ENCODE peak calls at places on chromosomes 3 and 15, in four cellular contexts. B is choroid plexus epithelial cell, C is RPMI8226, O is NCI-H1092. Y is an unnamed sample.

GRCh38 chr3:127035672-127036071 is 52.8 kb downstream of the PLXNA1 start:
- DNase-seq in C (peak; percentile 36), B (peak; percentile 55), O (no peak), Y (no peak)

GRCh38 chr3:45642731-45643152 is 46.5 kb upstream of the SACM1L start:
- DNase-seq in C (no peak), B (peak; percentile 71), O (peak; percentile 5), Y (no peak)

GRCh38 chr3:186519021-186519658 is 25.0 kb downstream of the CRYGS start:
- DNase-seq in C (no peak), B (no peak), O (no peak), Y (no peak)

GRCh38 chr15:83108266-83109219 is 1.1 kb downstream of the TM6SF1 start:
- DNase-seq in O (no peak), B (peak; percentile 90), C (peak; percentile 54), Y (peak; percentile 88)

GRCh38 chr15:95259965-95260364 is 1028.6 kb downstream of the MCTP2 start:
- DNase-seq in O (no peak), C (no peak), B (no peak), Y (no peak)

GRCh38 chr3:61981005-61981404 is 392.3 kb downstream of the FEZF2 start:
- DNase-seq in O (no peak), B (no peak), C (no peak), Y (no peak)

GRCh38 chr3:70726096-70726745 is 413.8 kb upstream of the MDFIC2 start:
- DNase-seq in C (no peak), O (no peak), B (no peak), Y (no peak)

GRCh38 chr3:11548721-11549131 is 95.0 kb downstream of the VGLL4 start:
- DNase-seq in C (no peak), B (peak; percentile 94), O (peak; percentile 60), Y (no peak)

GRCh38 chr3:117439812-117440211 is 730.2 kb downstream of the TUSC7 start:
- DNase-seq in C (peak; percentile 22), O (peak; percentile 81), B (peak; percentile 52), Y (peak; percentile 3)

GRCh38 chr3:152155654-152156053 is 113.1 kb upstream of the MBNL1 start:
- DNase-seq in B (no peak), C (no peak), O (no peak), Y (no peak)

GRCh38 chr3:187230011-187230410 is 32.7 kb downstream of the RTP1 start:
- DNase-seq in O (no peak), B (no peak), C (no peak), Y (no peak)

GRCh38 chr3:188205992-188206416 is 52.0 kb downstream of the LPP start:
- DNase-seq in O (no peak), B (no peak), C (no peak), Y (peak; percentile 22)

GRCh38 chr3:55189359-55189801 is 261.5 kb upstream of the LRTM1 start:
- DNase-seq in B (peak; percentile 49), O (no peak), C (no peak), Y (no peak)

GRCh38 chr3:97579365-97579764 is 185.2 kb upstream of the ARL6 start:
- DNase-seq in B (no peak), C (no peak), O (peak; percentile 90), Y (peak; percentile 5)

GRCh38 chr15:57033715-57034439 is 115.4 kb downstream of the TCF12 start:
- DNase-seq in B (no peak), C (no peak), O (no peak), Y (no peak)

GRCh38 chr15:27669641-27670040 is 429.5 kb downstream of the OCA2 start:
- DNase-seq in B (no peak), C (no peak), O (no peak), Y (no peak)

GRCh38 chr3:49839193-49839809 is 17.1 kb downstream of the TRAIP start:
- DNase-seq in B (peak; percentile 89), O (peak; percentile 13), C (peak; percentile 81), Y (peak; percentile 73)

GRCh38 chr3:177144922-177145321 is 52.4 kb downstream of the TBL1XR1 start:
- DNase-seq in B (peak; percentile 18), C (peak; percentile 57), O (no peak), Y (peak; percentile 84)

GRCh38 chr3:9033867-9034266 is 70.6 kb upstream of the RAD18 start:
- DNase-seq in C (no peak), B (no peak), O (no peak), Y (no peak)

GRCh38 chr15:76161153-76162049 is 101.6 kb downstream of the TMEM266 start:
- DNase-seq in C (no peak), B (no peak), O (no peak), Y (no peak)

GRCh38 chr3:33117461-33117860 is 3.6 kb downstream of the CRTAP start:
- DNase-seq in C (no peak), O (no peak), B (no peak), Y (no peak)

GRCh38 chr3:126184465-126185000 is 4.1 kb upstream of the ALDH1L1 start:
- DNase-seq in O (no peak), C (no peak), B (no peak), Y (no peak)

GRCh38 chr15:72276326-72276700 is 4.0 kb upstream of the PARP6 start:
- DNase-seq in O (no peak), B (peak; percentile 5), C (no peak), Y (no peak)

GRCh38 chr3:139425745-139426400 is 36.4 kb upstream of the COPB2 start:
- DNase-seq in B (no peak), C (no peak), O (no peak), Y (no peak)

GRCh38 chr15:31974855-31975421 is 55.4 kb upstream of the CHRNA7 start:
- DNase-seq in C (peak; percentile 29), O (peak; percentile 51), B (peak; percentile 28), Y (peak; percentile 73)

GRCh38 chr15:61175024-61175423 is 54.1 kb downstream of the RORA start:
- DNase-seq in O (no peak), C (no peak), B (no peak), Y (no peak)

GRCh38 chr3:128276577-128277183 is 123.4 kb downstream of the EEFSEC start:
- DNase-seq in B (no peak), O (no peak), C (no peak), Y (no peak)

GRCh38 chr15:98599911-98600685 is 48.2 kb upstream of the IGF1R start:
- DNase-seq in B (peak; percentile 79), C (no peak), O (no peak), Y (peak; percentile 54)

GRCh38 chr3:183845608-183846288 is 20.4 kb upstream of the MAP6D1 start:
- DNase-seq in O (no peak), C (no peak), B (peak; percentile 16), Y (no peak)

GRCh38 chr3:113194747-113195400 is 16.5 kb upstream of the BOC start:
- DNase-seq in C (no peak), O (peak; percentile 60), B (peak; percentile 6), Y (no peak)

GRCh38 chr15:67578020-67578600 is 35.6 kb downstream of the MAP2K5 start:
- DNase-seq in B (no peak), O (no peak), C (no peak), Y (no peak)

GRCh38 chr15:100133001-100133400 is 208.8 kb downstream of the ADAMTS17 start:
- DNase-seq in B (no peak), C (no peak), O (no peak), Y (no peak)

GRCh38 chr3:24273491-24273890 is 221.2 kb downstream of the THRB start:
- DNase-seq in O (no peak), B (no peak), C (no peak), Y (no peak)

GRCh38 chr15:78097667-78098066 is 5.3 kb downstream of the SH2D7 start:
- DNase-seq in B (no peak), O (no peak), C (no peak), Y (no peak)

GRCh38 chr15:76776480-76776879 is 128.7 kb downstream of the SCAPER start:
- DNase-seq in C (no peak), B (peak; percentile 20), O (no peak), Y (no peak)

GRCh38 chr15:79918278-79918677 is 21.5 kb upstream of the MTHFS start:
- DNase-seq in B (no peak), O (no peak), C (no peak), Y (no peak)

GRCh38 chr3:149726716-149727407 is 25.4 kb downstream of the COMMD2 start:
- DNase-seq in B (no peak), C (no peak), O (no peak), Y (no peak)

GRCh38 chr3:40450438-40450837 is 6.7 kb upstream of the RPL14 start:
- DNase-seq in O (no peak), C (no peak), B (no peak), Y (no peak)

Y was measured in NAMALWA.